ENCODE peak calls at places on chromosome 19, in seven cellular contexts. Y is H1, T is endothelial cell, X is heart left ventricle, M is IMR-90, J is hepatocyte, S is AG10803. N is an unnamed sample.

GRCh38 chr19:4380254-4380727 is 20.1 kb downstream of the SH3GL1 start:
- DNase-seq in Y (no peak), T (no peak), X (peak), M (no peak), J (no peak), S (peak), N (no peak)

GRCh38 chr19:16247353-16248182 is 49.9 kb downstream of the AP1M1 start:
- DNase-seq in Y (peak), T (peak), X (peak), M (peak), J (peak), S (peak), N (peak)

GRCh38 chr19:5166262-5166661 is 174.3 kb downstream of the PTPRS start:
- DNase-seq in Y (no peak), T (no peak), X (no peak), M (peak), J (no peak), S (peak), N (no peak)

GRCh38 chr19:57302020-57302465 is 18.2 kb upstream of the ZNF543 start:
- DNase-seq in Y (no peak), T (no peak), X (no peak), M (peak), J (peak), S (peak), N (no peak)

GRCh38 chr19:39247701-39248664 is 673 bp downstream of the IFNL4 start:
- DNase-seq in Y (no peak), T (peak), X (no peak), M (no peak), J (peak), S (no peak), N (no peak)

GRCh38 chr19:18193388-18194207 is 580 bp downstream of the MPV17L2 start:
- DNase-seq in Y (no peak), T (peak), X (no peak), M (no peak), J (no peak), S (no peak), N (peak)

GRCh38 chr19:19860756-19861390 is 4.8 kb upstream of the ZNF253 start:
- DNase-seq in Y (peak), T (peak), X (no peak), M (no peak), J (peak), S (no peak), N (no peak)

GRCh38 chr19:14369399-14370168 is 11.7 kb upstream of the ADGRE5 start:
- DNase-seq in Y (no peak), T (no peak), X (no peak), M (peak), J (no peak), S (peak), N (peak)

GRCh38 chr19:6828698-6829633 is 56.5 kb downstream of the VAV1 start:
- DNase-seq in Y (no peak), T (no peak), X (no peak), M (no peak), J (no peak), S (no peak), N (peak)

GRCh38 chr19:19040417-19040816 is 7.0 kb downstream of the ARMC6 start:
- DNase-seq in Y (no peak), T (no peak), X (no peak), M (peak), J (peak), S (peak), N (no peak)

GRCh38 chr19:5035817-5036732 is 67.2 kb downstream of the KDM4B start:
- DNase-seq in Y (no peak), T (no peak), X (no peak), M (no peak), J (no peak), S (no peak), N (no peak)

GRCh38 chr19:38655148-38655824 is 7.8 kb downstream of the ACTN4 start:
- DNase-seq in Y (no peak), T (no peak), X (no peak), M (peak), J (no peak), S (no peak), N (peak)

GRCh38 chr19:39007096-39007495 is 25.3 kb downstream of the FBXO27 start:
- DNase-seq in Y (no peak), T (no peak), X (no peak), M (no peak), J (no peak), S (no peak), N (no peak)

GRCh38 chr19:50492303-50493052 is 15.8 kb upstream of the GARIN5A start:
- DNase-seq in Y (no peak), T (no peak), X (peak), M (no peak), J (no peak), S (no peak), N (no peak)

GRCh38 chr19:19900124-19900523 is 622 bp upstream of the ZNF93 start:
- DNase-seq in Y (no peak), T (peak), X (no peak), M (peak), J (peak), S (peak), N (no peak)

GRCh38 chr19:54653181-54653809 is 9.5 kb upstream of the LILRB4 start:
- DNase-seq in Y (no peak), T (no peak), X (no peak), M (peak), J (no peak), S (peak), N (peak)

GRCh38 chr19:46736544-46737274 is 9.1 kb upstream of the FKRP start:
- DNase-seq in Y (no peak), T (no peak), X (peak), M (no peak), J (no peak), S (no peak), N (no peak)

GRCh38 chr19:16066611-16067104 is 9.6 kb upstream of the TPM4 start:
- DNase-seq in Y (no peak), T (no peak), X (no peak), M (peak), J (no peak), S (peak), N (peak)

GRCh38 chr19:48964205-48965032 is 690 bp upstream of the FTL start:
- DNase-seq in Y (no peak), T (no peak), X (no peak), M (peak), J (peak), S (peak), N (no peak)

GRCh38 chr19:20359933-20360720 is 193.1 kb downstream of the ZNF486 start:
- DNase-seq in Y (no peak), T (peak), X (no peak), M (no peak), J (no peak), S (no peak), N (no peak)

GRCh38 chr19:18433039-18433691 is 4.8 kb downstream of the ISYNA1 start:
- DNase-seq in Y (no peak), T (no peak), X (no peak), M (no peak), J (no peak), S (no peak), N (peak)

GRCh38 chr19:53642381-53643099 is 10.7 kb downstream of the DPRX start:
- DNase-seq in Y (no peak), T (no peak), X (no peak), M (no peak), J (no peak), S (no peak), N (no peak)

GRCh38 chr19:48244289-48244688 is 11.4 kb downstream of the CARD8 start:
- DNase-seq in Y (no peak), T (no peak), X (no peak), M (no peak), J (no peak), S (no peak), N (no peak)

GRCh38 chr19:17049711-17050280 is 23.2 kb upstream of the CPAMD8 start:
- DNase-seq in Y (no peak), T (no peak), X (no peak), M (peak), J (no peak), S (peak), N (no peak)

GRCh38 chr19:18915639-18916038 is 3.5 kb downstream of the COPE start:
- DNase-seq in Y (no peak), T (peak), X (no peak), M (peak), J (no peak), S (peak), N (no peak)

GRCh38 chr19:36210497-36210896 is 4.0 kb downstream of the ZNF565 start:
- DNase-seq in Y (no peak), T (no peak), X (no peak), M (peak), J (no peak), S (no peak), N (no peak)

GRCh38 chr19:55600336-55601028 is 394 bp downstream of the ZNF524 start:
- DNase-seq in Y (no peak), T (peak), X (no peak), M (peak), J (peak), S (no peak), N (peak)

GRCh38 chr19:1634242-1634937 is 18.0 kb downstream of the TCF3 start:
- DNase-seq in Y (no peak), T (no peak), X (no peak), M (no peak), J (no peak), S (no peak), N (no peak)

GRCh38 chr19:1632462-1633268 is 19.8 kb downstream of the TCF3 start:
- DNase-seq in Y (no peak), T (no peak), X (no peak), M (no peak), J (peak), S (no peak), N (no peak)

GRCh38 chr19:1634938-1635243 is 17.5 kb downstream of the TCF3 start:
- DNase-seq in Y (no peak), T (no peak), X (no peak), M (no peak), J (no peak), S (no peak), N (no peak)

GRCh38 chr19:1633269-1633606 is 19.2 kb downstream of the TCF3 start:
- DNase-seq in Y (no peak), T (no peak), X (no peak), M (no peak), J (no peak), S (no peak), N (no peak)

GRCh38 chr19:1636325-1637236 is 15.8 kb downstream of the TCF3 start:
- DNase-seq in Y (no peak), T (no peak), X (no peak), M (no peak), J (no peak), S (no peak), N (no peak)
- TF ChIP-seq CTCF in Y (no peak), T (no peak), X (no peak), M (no peak), J (no peak), S (no peak), N (no peak)

GRCh38 chr19:52028027-52028779 is at the start of gene ZNF614:
- DNase-seq in Y (no peak), T (peak), X (peak), M (peak), J (peak), S (peak), N (peak)
- TF ChIP-seq CTCF in Y (no peak), T (no peak), X (no peak), M (no peak), J (no peak), S (no peak), N (no peak)

DNA sequence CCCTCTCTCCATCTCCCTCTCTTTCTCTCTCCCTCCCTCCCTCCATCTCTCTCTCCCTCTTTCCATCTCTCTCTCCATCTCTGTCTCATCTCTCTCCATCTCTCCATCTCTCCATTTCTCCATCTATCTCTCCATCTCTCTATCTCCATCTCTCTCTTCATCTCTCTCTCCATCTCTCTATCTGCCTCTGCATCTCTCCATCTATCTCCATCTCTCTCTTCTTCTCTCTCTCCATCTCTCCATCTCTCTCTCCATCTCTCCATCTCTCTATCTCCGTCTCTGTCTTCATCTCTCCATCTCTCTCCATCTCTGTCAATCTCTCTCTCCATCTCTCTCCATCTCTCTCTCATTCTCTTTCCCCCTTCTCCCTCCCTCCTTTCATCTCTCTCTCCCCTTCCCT is 56.1 kb upstream of the NFIC start:
- DNase-seq in Y (no peak), T (no peak), X (no peak), M (no peak), J (no peak), S (no peak), N (no peak)
- TF ChIP-seq CTCF in Y (no peak), T (no peak), X (no peak), M (no peak), J (no peak), S (no peak), N (no peak)

GRCh38 chr19:10259162-10259905 is 7.3 kb downstream of the MRPL4 start:
- DNase-seq in Y (peak), T (peak), X (peak), M (peak), J (peak), S (peak), N (peak)
- TF ChIP-seq CTCF in Y (peak), T (peak), X (peak), M (peak), J (peak), S (peak), N (peak)

GRCh38 chr19:31249217-31249616 is 100.0 kb downstream of the TSHZ3 start:
- DNase-seq in Y (no peak), T (no peak), X (no peak), M (no peak), J (no peak), S (no peak), N (no peak)
- TF ChIP-seq CTCF in Y (no peak), T (no peak), X (peak), M (no peak), J (no peak), S (no peak), N (no peak)

GRCh38 chr19:42424712-42425131 is 2.5 kb downstream of the LIPE start:
- DNase-seq in Y (no peak), T (no peak), X (no peak), M (no peak), J (no peak), S (no peak), N (no peak)
- TF ChIP-seq CTCF in Y (peak), T (no peak), X (peak), M (no peak), J (peak), S (no peak), N (no peak)

DNA sequence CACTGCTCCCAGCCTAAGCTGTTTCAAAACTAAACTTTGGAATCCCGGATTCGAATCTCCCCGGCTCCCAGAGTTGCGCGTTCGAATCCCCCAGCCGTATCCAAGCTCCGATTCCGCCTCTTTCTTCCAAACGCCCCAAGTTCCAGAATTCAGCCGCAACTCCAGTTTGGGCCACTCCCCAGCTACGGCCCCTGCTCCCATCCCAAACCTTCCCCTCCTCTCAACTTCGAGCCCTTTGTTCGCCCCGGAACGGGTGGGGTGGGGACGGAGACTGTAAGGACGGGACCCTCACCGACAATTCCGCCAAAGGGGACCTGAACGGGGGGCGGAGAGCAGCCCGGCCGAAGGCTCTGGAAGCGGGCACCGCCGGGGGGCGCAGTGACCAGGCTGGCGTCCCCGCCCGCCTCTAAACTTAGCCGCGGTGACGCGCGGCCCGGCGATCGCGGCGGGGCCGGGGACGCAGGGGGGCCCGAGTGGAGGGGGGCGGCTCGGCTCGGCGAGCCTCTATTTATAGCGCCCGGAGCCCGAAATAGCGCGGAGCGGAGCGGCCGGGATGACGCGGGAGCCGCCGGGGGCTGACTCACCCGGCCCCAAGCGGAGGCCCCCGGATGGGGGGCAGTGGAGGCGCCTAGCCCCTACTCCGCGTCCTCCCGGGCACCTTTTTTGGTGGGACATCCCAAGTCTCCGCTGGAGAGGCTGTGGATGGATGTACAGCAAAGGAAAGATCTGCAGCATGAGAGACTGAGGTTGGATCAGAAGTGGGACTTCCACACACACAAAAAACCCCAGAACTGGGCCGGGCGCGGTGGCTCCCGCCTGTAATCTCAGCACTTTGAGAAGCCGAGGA is 4.9 kb upstream of the ERCC1 start:
- DNase-seq in Y (no peak), T (peak), X (peak), M (peak), J (peak), S (peak), N (peak)
- TF ChIP-seq CTCF in Y (peak), T (peak), X (peak), M (peak), J (peak), S (peak), N (peak)